ENCODE peak calls at places on chromosomes 5 and 9, in nine cellular contexts. H is IMR-90, W is spleen, O is upper lobe of left lung, P is body of pancreas, X is A549, E is transverse colon, I is H1, T is tibial nerve. Z is an unnamed sample.
A peak's percentile ranks its signal among the peaks of the same experiment; 100 is the strongest.

GRCh38 chr9:110531776-110532175 is 47.8 kb downstream of the SVEP1 start:
- DNase-seq in H (peak; percentile 55), W (no peak), E (no peak), T (no peak), X (no peak), P (no peak), I (no peak), O (no peak), Z (no peak)

GRCh38 chr9:111601237-111602018 is 2.0 kb upstream of the PTGR1 start:
- DNase-seq in X (peak; percentile 94), T (no peak), P (no peak), E (no peak), W (no peak), H (peak; percentile 69), I (no peak), O (no peak), Z (no peak)

GRCh38 chr9:82912639-82913038 is 150.3 kb downstream of the RASEF start:
- DNase-seq in P (no peak), I (no peak), E (no peak), H (no peak), O (no peak), T (no peak), X (no peak), W (no peak), Z (no peak)

GRCh38 chr5:180133551-180133950 is 62.0 kb upstream of the RNF130 start:
- DNase-seq in H (no peak), T (no peak), P (no peak), O (no peak), X (no peak), W (no peak), E (no peak), I (no peak), Z (no peak)

GRCh38 chr9:85639675-85640186 is 102.0 kb downstream of the AGTPBP1 start:
- DNase-seq in E (no peak), W (no peak), H (no peak), T (no peak), O (no peak), X (no peak), P (no peak), I (no peak), Z (no peak)

GRCh38 chr9:102728946-102729345 is 266.2 kb upstream of the CYLC2 start:
- DNase-seq in W (peak; percentile 13), E (no peak), T (no peak), H (no peak), O (no peak), I (no peak), X (no peak), P (no peak), Z (no peak)

GRCh38 chr9:7374966-7375650 is 424.5 kb downstream of the DMAC1 start:
- DNase-seq in W (no peak), T (no peak), O (no peak), X (no peak), P (no peak), H (no peak), I (no peak), E (no peak), Z (no peak)

GRCh38 chr5:169161022-169161680 is 139.8 kb downstream of the SLIT3 start:
- DNase-seq in I (no peak), T (peak; percentile 25), X (peak; percentile 90), E (no peak), W (no peak), O (no peak), P (peak; percentile 44), H (peak; percentile 6), Z (no peak)

GRCh38 chr5:32428426-32428825 is 16.1 kb downstream of the ZFR start:
- DNase-seq in P (no peak), O (no peak), W (no peak), I (no peak), T (no peak), X (no peak), E (no peak), H (no peak), Z (no peak)

GRCh38 chr9:120692901-120693573 is 21.2 kb downstream of the MEGF9 start:
- DNase-seq in P (no peak), H (peak; percentile 74), T (no peak), I (no peak), W (no peak), X (no peak), O (no peak), E (no peak), Z (no peak)

GRCh38 chr9:131518553-131518952 is 12.5 kb downstream of the UCK1 start:
- DNase-seq in O (no peak), W (no peak), E (no peak), I (no peak), H (no peak), T (no peak), X (no peak), P (no peak), Z (no peak)

GRCh38 chr5:136036293-136036911 is 7.6 kb downstream of the TGFBI start:
- DNase-seq in W (peak; percentile 3), X (no peak), O (no peak), E (no peak), H (no peak), T (no peak), I (no peak), P (no peak), Z (no peak)

GRCh38 chr9:108468364-108468763 is 387.4 kb downstream of the ACTL7B start:
- DNase-seq in T (no peak), O (peak; percentile 31), P (peak; percentile 30), I (peak; percentile 84), X (peak; percentile 44), W (no peak), E (peak; percentile 38), H (peak; percentile 23), Z (no peak)

GRCh38 chr5:120447706-120448239 is 16.3 kb upstream of the PRR16 start:
- DNase-seq in W (no peak), E (no peak), P (no peak), O (no peak), H (peak; percentile 41), I (no peak), X (no peak), T (no peak), Z (no peak)

GRCh38 chr5:40986666-40987065 is 77.4 kb downstream of the C7 start:
- DNase-seq in O (no peak), X (no peak), W (no peak), E (no peak), P (no peak), T (no peak), H (peak; percentile 31), I (no peak), Z (no peak)

GRCh38 chr5:179623906-179624741 is 653 bp upstream of the HNRNPH1 start:
- DNase-seq in H (peak; percentile 85), P (peak; percentile 36), E (peak; percentile 36), X (no peak), O (peak; percentile 40), W (peak; percentile 92), I (no peak), T (no peak), Z (no peak)

DNA sequence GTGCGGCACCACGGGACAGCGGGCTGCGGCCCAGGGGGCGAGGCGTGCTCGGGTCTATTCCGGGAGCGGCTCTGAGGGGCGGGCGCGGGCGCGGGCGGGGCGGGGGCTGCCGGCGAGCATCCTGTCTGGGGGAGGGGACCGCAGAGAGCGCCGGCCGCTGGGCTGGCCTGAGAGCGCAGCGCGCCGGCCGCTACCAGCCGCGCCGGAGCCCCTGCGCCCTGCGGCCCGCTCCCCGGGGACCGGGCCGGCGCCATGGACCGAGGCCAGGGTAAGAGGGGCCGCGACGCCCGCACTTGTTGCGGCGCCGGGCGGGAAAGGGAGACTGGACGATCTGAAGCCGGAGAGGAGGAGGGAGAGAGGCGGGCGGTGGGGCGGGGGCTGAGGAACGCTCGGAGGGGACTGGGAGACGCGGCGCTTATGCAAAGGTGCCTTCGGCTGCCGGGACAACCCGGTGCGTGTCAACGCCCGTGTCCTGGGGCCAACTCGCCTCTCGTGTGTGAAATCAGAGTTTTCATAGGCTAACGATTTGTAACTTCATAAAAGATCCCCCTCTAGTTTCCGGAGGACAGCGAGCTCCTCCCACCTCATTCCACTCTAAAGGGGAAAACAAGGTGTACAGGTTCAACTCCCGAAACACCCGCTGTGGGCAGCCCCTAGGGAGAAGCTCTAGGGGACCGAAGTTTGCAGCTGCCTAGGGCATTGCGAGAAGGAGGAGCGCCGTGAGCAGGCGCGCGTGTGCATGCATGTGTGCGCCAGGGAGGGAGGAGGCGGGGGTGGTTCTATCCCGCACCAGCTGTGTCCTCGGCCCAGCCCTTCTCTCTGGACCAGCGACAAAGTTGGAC is at the start of gene AFAP1L1:
- DNase-seq in P (peak; percentile 61), H (peak; percentile 46), W (peak; percentile 80), O (peak; percentile 65), X (peak; percentile 57), E (peak; percentile 48), T (peak; percentile 61), I (peak; percentile 71), Z (peak; percentile 53)
- TF ChIP-seq POLR2A in P (no peak), H (no peak), W (no peak), O (no peak), X (peak; percentile 22), E (no peak), T (peak; percentile 37), I (no peak), Z (no peak)

DNA sequence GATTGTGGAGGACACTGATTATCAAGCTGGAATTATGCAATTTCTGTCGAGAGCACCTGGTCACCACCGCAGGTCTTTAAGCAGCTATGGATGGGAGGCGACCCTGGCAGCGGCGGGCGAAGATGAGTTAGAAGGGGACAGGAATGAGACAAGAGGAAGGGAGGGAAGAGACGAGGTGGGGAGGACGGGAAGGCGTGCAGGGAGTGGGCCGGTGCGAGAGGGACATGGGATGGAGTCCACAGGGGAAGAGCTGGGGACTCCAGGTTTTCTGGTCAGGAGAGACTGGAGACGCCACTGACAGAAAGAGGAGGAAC is 192.3 kb downstream of the MELK start:
- DNase-seq in I (no peak), O (no peak), E (no peak), W (no peak), P (no peak), H (no peak), T (no peak), X (no peak), Z (no peak)
- H3K4me3 ChIP-seq in I (peak overlapping the region; percentile 66), O (no peak overlapping the region), E (no peak overlapping the region), W (no peak overlapping the region), P (no peak overlapping the region), H (no peak overlapping the region), T (no peak overlapping the region), X (peak overlapping the region; percentile 55), Z (no peak overlapping the region)

GRCh38 chr9:10268500-10269485 is 344.0 kb downstream of the PTPRD start:
- DNase-seq in X (peak; percentile 7), W (no peak), T (no peak), I (peak; percentile 73), H (peak; percentile 12), E (no peak), P (peak; percentile 55), O (peak; percentile 22), Z (no peak)
- H3K27ac ChIP-seq in X (no peak overlapping the region), W (no peak overlapping the region), T (no peak overlapping the region), I (no peak overlapping the region), H (no peak overlapping the region), E (no peak overlapping the region), P (no peak overlapping the region), O (no peak overlapping the region), Z (no peak overlapping the region)

DNA sequence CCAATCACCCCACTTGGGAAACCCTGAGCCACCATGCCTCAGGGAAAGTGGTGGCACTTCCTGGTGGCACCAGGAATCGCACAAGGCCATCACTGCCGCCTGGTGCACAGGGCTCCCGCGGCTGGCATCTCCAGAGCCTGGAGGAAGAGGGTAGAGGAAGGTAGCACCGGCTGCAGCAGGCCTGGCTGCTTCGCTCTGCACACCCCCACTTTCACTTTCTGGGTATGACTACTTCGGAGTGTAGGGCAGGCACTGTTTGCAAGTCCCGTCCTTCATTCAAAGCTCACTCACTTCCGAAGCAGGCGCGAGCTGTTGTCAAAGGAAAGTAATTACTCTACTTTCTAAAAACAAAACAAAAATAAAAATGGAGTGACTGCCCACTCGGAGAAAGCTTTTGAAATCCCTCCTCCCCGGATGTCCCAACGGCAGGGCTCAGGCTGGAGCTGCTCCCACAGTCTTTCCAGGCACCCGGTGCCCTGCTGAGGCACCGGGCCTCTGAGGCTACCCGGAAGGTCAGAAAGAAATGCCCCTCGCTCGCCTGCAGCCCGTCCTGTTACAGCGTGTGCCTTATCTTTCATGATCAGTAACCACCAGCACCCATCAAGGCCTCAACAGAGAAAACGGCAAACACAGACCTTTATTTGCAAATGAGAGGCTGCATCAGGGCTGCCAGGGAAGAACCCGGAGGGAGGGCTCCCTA is 2.0 kb downstream of the BRD3 start:
- DNase-seq in E (peak; percentile 60), W (peak; percentile 91), X (no peak), O (peak; percentile 67), T (no peak), H (peak; percentile 66), P (peak; percentile 47), I (no peak), Z (peak; percentile 79)
- TF ChIP-seq POLR2A in E (peak; percentile 35), W (no peak), X (no peak), O (no peak), T (no peak), H (no peak), P (peak; percentile 38), I (no peak), Z (no peak)